ENCODE peak calls at places on chromosomes 16 and 17, in ten cellular contexts. E, F, N, S, T, J, B, M, Z and Q are unnamed samples.

GRCh38 chr16:89280546-89281188 is 63.2 kb downstream of the ZNF778 start:
- DNase-seq in B (no peak), E (no peak), S (no peak), Z (no peak), N (no peak), F (no peak), J (no peak), M (no peak), T (no peak), Q (no peak)

GRCh38 chr16:69100046-69100765 is 5.2 kb upstream of the HAS3 start:
- DNase-seq in S (no peak), J (no peak), M (no peak), Z (no peak), T (no peak), F (no peak), B (no peak), E (no peak), N (no peak), Q (no peak)

GRCh38 chr17:73749337-73749807 is 105.1 kb upstream of the SDK2 start:
- DNase-seq in S (no peak), T (no peak), M (no peak), Z (no peak), N (no peak), B (no peak), F (no peak), J (no peak), E (no peak), Q (peak)

GRCh38 chr16:58022601-58023371 is 2.8 kb upstream of the MMP15 start:
- DNase-seq in T (peak), M (peak), Z (peak), F (peak), N (no peak), J (peak), S (peak), B (peak), E (no peak), Q (no peak)

GRCh38 chr17:42553161-42553818 is 567 bp downstream of the HSD17B1 start:
- DNase-seq in N (no peak), F (peak), M (peak), B (no peak), E (no peak), J (no peak), Z (peak), S (peak), T (no peak), Q (peak)

GRCh38 chr16:82671743-82672142 is 45.0 kb downstream of the CDH13 start:
- DNase-seq in Z (no peak), F (no peak), B (no peak), M (no peak), T (no peak), J (peak), E (no peak), N (no peak), S (no peak), Q (no peak)

GRCh38 chr17:74163271-74163821 is 40.1 kb upstream of the RPL38 start:
- DNase-seq in S (no peak), M (no peak), E (no peak), N (no peak), T (no peak), F (no peak), J (no peak), B (no peak), Z (no peak), Q (no peak)

GRCh38 chr17:73785466-73785865 is 141.2 kb upstream of the SDK2 start:
- DNase-seq in E (no peak), N (no peak), B (no peak), Z (no peak), T (no peak), S (no peak), F (no peak), J (no peak), M (no peak), Q (peak)

GRCh38 chr16:68492501-68493411 is 44.4 kb upstream of the SMPD3 start:
- DNase-seq in T (no peak), B (no peak), Z (no peak), S (no peak), N (no peak), E (no peak), J (peak), F (peak), M (no peak), Q (no peak)

GRCh38 chr16:892536-893255 is 78.1 kb downstream of the LMF1 start:
- DNase-seq in T (no peak), F (no peak), J (no peak), E (no peak), B (no peak), M (no peak), Z (no peak), N (no peak), S (no peak), Q (no peak)

GRCh38 chr17:10295728-10296343 is 77.0 kb downstream of the MYH13 start:
- DNase-seq in Z (peak), M (peak), J (peak), N (peak), F (no peak), T (peak), B (peak), S (peak), E (no peak), Q (peak)

GRCh38 chr16:20851601-20852000 is 45.3 kb downstream of the REXO5 start:
- DNase-seq in M (peak), F (no peak), B (peak), N (peak), T (peak), J (peak), Z (peak), E (no peak), S (peak), Q (no peak)

GRCh38 chr16:28091706-28092105 is 28.2 kb upstream of the GSG1L start:
- DNase-seq in S (no peak), B (no peak), N (no peak), T (no peak), J (no peak), M (no peak), Z (no peak), E (no peak), F (peak), Q (no peak)

GRCh38 chr16:5706206-5706605 is 608.6 kb upstream of the EEF2KMT start:
- DNase-seq in M (no peak), S (no peak), E (no peak), T (no peak), N (no peak), B (no peak), F (no peak), J (no peak), Z (no peak), Q (no peak)

GRCh38 chr16:50539053-50539615 is 9.1 kb upstream of the NKD1 start:
- DNase-seq in Z (no peak), E (no peak), T (no peak), N (no peak), S (no peak), F (peak), B (no peak), J (no peak), M (no peak), Q (no peak)

GRCh38 chr16:59224426-59224825 is 490.3 kb upstream of the GOT2 start:
- DNase-seq in F (no peak), B (no peak), Z (no peak), T (no peak), M (no peak), N (no peak), S (no peak), J (no peak), E (no peak), Q (no peak)

GRCh38 chr17:48483471-48484131 is 47.2 kb downstream of the HOXB1 start:
- DNase-seq in B (peak), J (peak), N (no peak), Z (no peak), S (no peak), E (no peak), M (peak), T (peak), F (no peak), Q (no peak)

GRCh38 chr16:69796285-69797118 is 34.4 kb downstream of the WWP2 start:
- DNase-seq in B (peak), T (peak), J (peak), F (no peak), M (peak), E (peak), N (peak), S (peak), Z (no peak), Q (peak)

GRCh38 chr17:75472119-75472518 is 15.7 kb downstream of the TMEM94 start:
- DNase-seq in J (no peak), N (no peak), M (no peak), T (no peak), F (no peak), S (no peak), Z (no peak), E (no peak), B (no peak), Q (peak)

GRCh38 chr17:62797959-62798358 is 10.2 kb downstream of the MARCHF10 start:
- DNase-seq in E (no peak), N (no peak), J (no peak), M (no peak), T (peak), Z (no peak), F (no peak), S (no peak), B (no peak), Q (no peak)

GRCh38 chr17:59160203-59161025 is 4.9 kb downstream of the PRR11 start:
- DNase-seq in Z (no peak), J (no peak), F (no peak), B (no peak), M (no peak), E (no peak), S (no peak), N (no peak), T (no peak), Q (no peak)

GRCh38 chr17:62781826-62782225 is 26.3 kb downstream of the MARCHF10 start:
- DNase-seq in E (no peak), N (no peak), S (no peak), B (no peak), T (peak), M (no peak), Z (no peak), J (no peak), F (no peak), Q (no peak)

GRCh38 chr16:58912571-58912970 is 178.5 kb upstream of the GOT2 start:
- DNase-seq in Z (no peak), E (no peak), F (no peak), T (no peak), N (no peak), S (no peak), J (no peak), B (no peak), M (no peak), Q (no peak)

GRCh38 chr17:43701318-43701743 is 39.6 kb upstream of the MEOX1 start:
- DNase-seq in E (no peak), J (peak), M (no peak), F (peak), S (no peak), B (no peak), Z (no peak), N (no peak), T (peak), Q (no peak)

GRCh38 chr16:87661561-87661960 is 59.3 kb downstream of the JPH3 start:
- DNase-seq in N (peak), M (peak), T (peak), E (no peak), B (no peak), S (peak), Z (peak), J (peak), F (no peak), Q (peak)

GRCh38 chr17:4539025-4539424 is 16.2 kb downstream of the MYBBP1A start:
- DNase-seq in E (no peak), N (no peak), Z (no peak), T (no peak), B (no peak), F (no peak), J (no peak), M (no peak), S (no peak), Q (no peak)

GRCh38 chr17:4541041-4541327 is 14.2 kb downstream of the MYBBP1A start:
- DNase-seq in J (no peak), T (no peak), Z (no peak), M (no peak), N (no peak), B (no peak), F (no peak), E (no peak), S (no peak), Q (no peak)

GRCh38 chr17:4539576-4540223 is 15.5 kb downstream of the MYBBP1A start:
- DNase-seq in F (no peak), M (no peak), B (no peak), T (no peak), J (no peak), S (no peak), E (no peak), Z (no peak), N (no peak), Q (no peak)

GRCh38 chr17:4541328-4542002 is 13.7 kb downstream of the MYBBP1A start:
- DNase-seq in N (no peak), Z (no peak), M (no peak), E (no peak), S (no peak), T (no peak), J (no peak), F (no peak), B (no peak), Q (no peak)

DNA sequence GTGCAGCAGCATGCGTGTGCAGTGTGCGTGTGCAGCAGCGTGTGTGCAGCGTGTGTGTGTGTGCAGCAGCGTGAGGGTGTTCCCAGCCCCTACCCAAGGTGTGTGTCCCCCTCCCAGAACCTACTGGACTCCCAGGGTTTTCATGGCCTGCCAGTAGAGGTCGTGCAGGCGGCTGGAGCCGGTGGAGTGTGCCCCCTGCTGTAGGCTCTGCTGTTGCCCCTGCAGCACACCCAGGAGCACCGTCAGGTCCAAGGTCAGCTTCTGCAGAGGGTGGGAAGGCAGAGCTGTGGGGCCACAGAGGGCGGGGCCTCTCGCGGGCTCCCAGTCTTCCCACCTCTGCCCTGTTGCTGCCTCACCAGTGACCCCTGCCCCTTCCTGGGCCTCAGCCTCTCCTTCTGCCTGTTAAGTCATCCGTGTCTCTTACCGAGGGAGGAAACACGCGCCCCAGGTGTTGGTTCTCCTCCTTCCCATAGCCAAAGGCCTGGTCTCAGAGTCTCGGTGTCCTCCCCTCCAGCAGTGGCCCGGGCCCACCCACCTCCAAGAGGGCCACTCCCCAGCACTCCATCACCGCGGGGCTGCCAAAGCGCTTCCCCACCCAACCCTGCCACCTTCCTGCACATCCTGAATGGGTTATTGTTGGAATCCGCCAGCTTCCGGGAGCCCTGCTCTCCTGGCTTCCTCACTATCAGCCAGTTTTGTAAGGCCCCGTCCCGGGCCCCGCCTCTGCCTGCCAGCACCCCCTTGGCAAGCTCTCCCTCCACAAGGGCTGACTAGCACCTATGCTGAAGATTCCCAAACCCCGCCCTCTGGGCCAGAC is 14.8 kb downstream of the MYBBP1A start:
- DNase-seq in Z (peak), B (no peak), J (no peak), F (peak), N (no peak), T (no peak), E (no peak), S (no peak), M (no peak), Q (peak)
- TF ChIP-seq POLR2A in Z (no peak), B (no peak), J (no peak), F (no peak), N (no peak), T (no peak), E (no peak), S (no peak), M (no peak), Q (no peak)

GRCh38 chr16:52785653-52786052 is 238.7 kb upstream of the TOX3 start:
- DNase-seq in F (no peak), J (peak), Z (no peak), B (no peak), M (no peak), E (no peak), S (no peak), T (no peak), N (no peak), Q (no peak)

DNA sequence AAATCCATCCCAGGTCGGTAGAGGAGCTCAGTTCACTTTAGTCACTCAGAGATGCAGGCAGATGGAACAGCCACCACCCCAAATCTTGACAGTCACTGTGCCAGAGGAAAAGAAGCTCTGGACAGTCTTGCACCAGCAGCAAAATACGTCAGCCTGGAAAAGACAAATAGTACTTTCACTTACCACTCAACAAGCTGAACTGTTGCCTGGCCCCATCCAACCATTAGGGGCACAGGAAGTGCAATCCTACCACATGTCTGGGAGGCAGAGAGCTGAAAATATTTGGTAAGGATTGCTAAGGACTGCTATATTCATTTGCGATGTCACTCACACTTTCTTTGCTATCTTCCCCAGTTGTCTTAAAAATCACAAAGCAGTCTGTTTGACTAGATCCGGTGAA is 239.2 kb upstream of the TOX3 start:
- DNase-seq in F (no peak), S (no peak), E (no peak), T (no peak), J (no peak), Z (no peak), N (no peak), B (no peak), M (no peak), Q (no peak)
- TF ChIP-seq POLR2A in F (no peak), S (no peak), E (no peak), T (no peak), J (no peak), Z (no peak), N (no peak), B (no peak), M (no peak), Q (no peak)

DNA sequence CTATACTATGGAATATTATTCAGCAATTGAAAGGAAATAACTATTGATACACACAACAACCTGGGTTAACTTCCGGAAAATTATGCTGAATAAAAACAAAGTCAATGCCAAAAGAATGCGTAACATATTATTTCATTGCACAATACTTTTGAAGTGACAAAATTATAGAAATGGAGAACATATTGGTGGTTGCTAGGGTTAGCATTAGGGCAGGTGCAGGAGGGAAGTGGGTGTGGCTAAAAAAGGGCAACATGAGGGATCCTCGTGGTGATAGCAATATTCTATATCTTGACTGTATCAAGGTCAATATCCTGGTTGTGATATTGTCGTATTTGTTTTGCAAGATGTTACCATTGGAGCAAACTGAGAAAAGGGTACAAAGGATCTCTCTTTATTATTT is 34.8 kb downstream of the PIK3R5 start:
- DNase-seq in M (no peak), F (no peak), J (no peak), Z (no peak), B (no peak), S (no peak), N (no peak), E (no peak), T (no peak), Q (no peak)
- TF ChIP-seq POLR2A in M (no peak), F (no peak), J (no peak), Z (no peak), B (no peak), S (no peak), N (no peak), E (no peak), T (no peak), Q (no peak)

GRCh38 chr17:49703557-49704277 is 4.0 kb downstream of the SLC35B1 start:
- DNase-seq in F (peak), T (peak), M (no peak), Z (no peak), B (peak), S (peak), N (no peak), J (peak), E (no peak), Q (peak)

GRCh38 chr17:49705254-49705653 is 2.5 kb downstream of the SLC35B1 start:
- DNase-seq in J (no peak), B (no peak), S (no peak), N (no peak), E (no peak), M (no peak), Z (no peak), F (no peak), T (no peak), Q (no peak)

GRCh38 chr17:49708515-49709161 is 874 bp upstream of the SLC35B1 start:
- DNase-seq in T (no peak), S (peak), B (no peak), M (no peak), J (no peak), F (peak), Z (no peak), E (no peak), N (no peak), Q (peak)

GRCh38 chr17:49707246-49707607 is 537 bp downstream of the SLC35B1 start:
- DNase-seq in N (no peak), B (no peak), J (no peak), E (no peak), S (no peak), F (peak), Z (no peak), T (no peak), M (no peak), Q (peak)

DNA sequence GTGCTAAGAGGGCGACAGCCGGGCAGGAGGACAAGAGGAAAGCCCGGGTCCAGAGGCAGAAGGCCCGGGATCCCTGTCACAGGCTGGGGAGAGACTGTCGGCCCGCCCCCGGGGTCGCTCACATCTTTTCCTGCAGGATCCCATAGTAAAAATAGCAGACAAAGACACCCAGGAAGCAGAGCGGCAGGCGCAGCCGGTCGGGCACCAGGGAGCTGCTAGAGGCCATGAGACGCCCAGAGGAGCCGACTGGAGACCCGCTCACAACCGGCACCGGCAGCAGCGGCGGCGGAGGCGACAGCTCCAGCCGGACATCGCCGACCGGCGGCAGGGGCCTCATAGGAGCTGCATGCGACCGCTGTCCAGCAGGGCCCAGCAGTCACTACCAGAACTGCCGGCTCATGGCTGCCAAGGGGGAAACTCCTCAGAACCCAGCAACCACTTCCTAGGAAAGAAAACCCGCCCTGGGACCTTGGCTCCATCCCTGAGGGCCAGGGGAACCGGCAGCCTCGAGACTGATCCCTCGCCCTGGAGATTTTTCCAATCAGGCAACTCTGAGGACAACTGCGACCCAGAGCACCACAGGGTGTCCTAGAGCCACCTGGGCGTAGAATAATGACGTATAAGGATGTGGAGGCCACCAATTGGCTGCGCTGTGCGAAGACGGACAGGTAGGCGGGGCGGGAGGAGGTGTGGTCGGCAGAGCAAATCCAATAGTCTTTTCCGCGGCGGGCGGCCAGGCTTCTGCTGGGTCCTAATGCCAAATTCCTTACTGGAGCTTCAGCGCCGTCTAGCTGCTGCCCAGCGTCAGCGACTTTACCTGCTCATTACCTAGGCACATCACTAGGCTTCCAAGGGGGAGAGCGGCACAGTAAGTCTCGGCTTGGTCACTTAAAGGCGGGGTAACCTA is at the start of gene SLC35B1:
- DNase-seq in E (peak), Z (peak), B (peak), M (peak), J (peak), F (peak), N (peak), S (peak), T (peak), Q (peak)
- TF ChIP-seq POLR2A in E (peak), Z (peak), B (no peak), M (no peak), J (peak), F (peak), N (peak), S (no peak), T (peak), Q (peak)

DNA sequence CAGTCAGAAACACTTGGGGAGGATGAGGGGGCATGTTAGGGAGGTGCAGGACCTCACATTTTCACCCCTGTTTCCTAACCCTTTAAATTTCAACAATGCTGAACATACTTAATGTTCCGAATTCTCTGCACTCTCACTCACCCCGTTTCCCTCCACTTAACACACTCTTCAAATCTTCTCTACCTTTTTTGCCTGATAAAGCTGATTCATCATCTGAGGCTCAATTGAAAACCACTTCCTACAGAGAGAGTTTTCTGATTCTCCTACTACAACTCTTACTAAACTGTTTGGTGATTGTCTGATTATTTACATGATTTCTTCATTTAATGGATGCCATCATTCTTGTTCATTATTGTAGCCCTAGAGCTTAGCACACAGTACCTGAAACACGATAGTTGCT is 42.4 kb downstream of the PCTP start:
- DNase-seq in T (no peak), Z (no peak), J (no peak), M (no peak), E (no peak), F (no peak), S (no peak), N (no peak), B (no peak), Q (no peak)
- TF ChIP-seq POLR2A in T (no peak), Z (no peak), J (no peak), M (no peak), E (no peak), F (no peak), S (no peak), N (no peak), B (no peak), Q (no peak)